ENCODE peak calls at places on chromosomes 5 and 9, in four cellular contexts. One of them, this sample, is unnamed.

GRCh38 chr5:9112520-9113291 is 433.2 kb downstream of the SEMA5A start:
- DNase-seq in cardiac muscle cell: no peak
- DNase-seq in BE2C: no peak
- DNase-seq in fibroblast of lung: peak; percentile 31
- DNase-seq in this sample: no peak

GRCh38 chr5:141680751-141681201 is 1.3 kb downstream of the ARAP3 start:
- DNase-seq in fibroblast of lung: peak; percentile 56
- DNase-seq in BE2C: peak; percentile 80
- DNase-seq in cardiac muscle cell: peak; percentile 74
- DNase-seq in this sample: no peak

GRCh38 chr9:129166962-129167557 is 11.0 kb downstream of the IER5L start:
- DNase-seq in fibroblast of lung: peak; percentile 81
- DNase-seq in cardiac muscle cell: peak; percentile 78
- DNase-seq in BE2C: no peak
- DNase-seq in this sample: no peak

GRCh38 chr5:81402180-81402930 is 8.4 kb upstream of the ACOT12 start:
- DNase-seq in fibroblast of lung: no peak
- DNase-seq in cardiac muscle cell: no peak
- DNase-seq in BE2C: no peak
- DNase-seq in this sample: no peak

GRCh38 chr5:171975262-171975876 is 31.1 kb downstream of the FBXW11 start:
- DNase-seq in cardiac muscle cell: peak; percentile 45
- DNase-seq in BE2C: no peak
- DNase-seq in fibroblast of lung: peak; percentile 80
- DNase-seq in this sample: no peak

GRCh38 chr5:1508679-1509290 is 15.0 kb downstream of the LPCAT1 start:
- DNase-seq in BE2C: peak; percentile 4
- DNase-seq in fibroblast of lung: no peak
- DNase-seq in cardiac muscle cell: no peak
- DNase-seq in this sample: no peak

GRCh38 chr5:142486581-142486980 is 161.8 kb upstream of the SPRY4 start:
- DNase-seq in cardiac muscle cell: peak; percentile 38
- DNase-seq in fibroblast of lung: peak; percentile 82
- DNase-seq in BE2C: no peak
- DNase-seq in this sample: no peak

GRCh38 chr5:32805966-32806626 is 95.0 kb downstream of the NPR3 start:
- DNase-seq in fibroblast of lung: peak; percentile 77
- DNase-seq in BE2C: no peak
- DNase-seq in cardiac muscle cell: peak; percentile 50
- DNase-seq in this sample: no peak

GRCh38 chr9:91817493-91818225 is 132.4 kb downstream of the ROR2 start:
- DNase-seq in BE2C: no peak
- DNase-seq in cardiac muscle cell: peak; percentile 87
- DNase-seq in fibroblast of lung: peak; percentile 60
- DNase-seq in this sample: no peak

GRCh38 chr5:180639287-180639686 is 10.1 kb downstream of the FLT4 start:
- DNase-seq in cardiac muscle cell: no peak
- DNase-seq in BE2C: no peak
- DNase-seq in fibroblast of lung: no peak
- DNase-seq in this sample: no peak

GRCh38 chr5:170319281-170319680 is 21.7 kb upstream of the LCP2 start:
- DNase-seq in cardiac muscle cell: no peak
- DNase-seq in fibroblast of lung: no peak
- DNase-seq in BE2C: no peak
- DNase-seq in this sample: no peak

GRCh38 chr5:109479260-109479860 is 69.6 kb upstream of the PJA2 start:
- DNase-seq in BE2C: no peak
- DNase-seq in fibroblast of lung: peak; percentile 23
- DNase-seq in cardiac muscle cell: peak; percentile 45
- DNase-seq in this sample: no peak

GRCh38 chr5:15021286-15022046 is 149.9 kb upstream of the ANKH start:
- DNase-seq in cardiac muscle cell: peak; percentile 82
- DNase-seq in BE2C: peak; percentile 56
- DNase-seq in fibroblast of lung: peak; percentile 91
- DNase-seq in this sample: no peak

GRCh38 chr5:8695902-8696301 is 827.0 kb downstream of the MTRR start:
- DNase-seq in cardiac muscle cell: no peak
- DNase-seq in BE2C: no peak
- DNase-seq in fibroblast of lung: no peak
- DNase-seq in this sample: no peak

GRCh38 chr5:122701640-122702523 is 73.0 kb upstream of the SNX2 start:
- DNase-seq in fibroblast of lung: no peak
- DNase-seq in cardiac muscle cell: no peak
- DNase-seq in BE2C: no peak
- DNase-seq in this sample: no peak

GRCh38 chr9:78866228-78867132 is 569.6 kb downstream of the PSAT1 start:
- DNase-seq in cardiac muscle cell: peak; percentile 86
- DNase-seq in fibroblast of lung: peak; percentile 98
- DNase-seq in BE2C: no peak
- DNase-seq in this sample: no peak

GRCh38 chr5:147805030-147805454 is 22.5 kb upstream of the JAKMIP2 start:
- DNase-seq in cardiac muscle cell: peak; percentile 15
- DNase-seq in BE2C: no peak
- DNase-seq in fibroblast of lung: no peak
- DNase-seq in this sample: no peak

GRCh38 chr9:9003184-9003583 is 1203.6 kb upstream of the DMAC1 start:
- DNase-seq in fibroblast of lung: peak; percentile 2
- DNase-seq in BE2C: no peak
- DNase-seq in cardiac muscle cell: peak; percentile 5
- DNase-seq in this sample: no peak

GRCh38 chr5:57267796-57268195 is 93.9 kb downstream of the GPBP1 start:
- DNase-seq in BE2C: no peak
- DNase-seq in fibroblast of lung: no peak
- DNase-seq in cardiac muscle cell: no peak
- DNase-seq in this sample: no peak

GRCh38 chr5:176402684-176403083 is 13.7 kb downstream of the CLTB start:
- DNase-seq in BE2C: peak; percentile 34
- DNase-seq in fibroblast of lung: no peak
- DNase-seq in cardiac muscle cell: peak; percentile 23
- DNase-seq in this sample: no peak

GRCh38 chr5:100900142-100900795 is 2.8 kb downstream of the ST8SIA4 start:
- DNase-seq in cardiac muscle cell: peak; percentile 56
- DNase-seq in fibroblast of lung: peak; percentile 51
- DNase-seq in BE2C: peak; percentile 47
- DNase-seq in this sample: no peak

GRCh38 chr5:154437281-154437965 is 8.4 kb upstream of the SAP30L start:
- DNase-seq in fibroblast of lung: no peak
- DNase-seq in cardiac muscle cell: no peak
- DNase-seq in BE2C: no peak
- DNase-seq in this sample: no peak

GRCh38 chr5:78799254-78800017 is 150.9 kb upstream of the LHFPL2 start:
- DNase-seq in cardiac muscle cell: peak; percentile 37
- DNase-seq in fibroblast of lung: peak; percentile 81
- DNase-seq in BE2C: no peak
- DNase-seq in this sample: no peak

GRCh38 chr5:168747987-168748777 is 169.0 kb upstream of the PANK3 start:
- DNase-seq in BE2C: peak; percentile 81
- DNase-seq in cardiac muscle cell: peak; percentile 25
- DNase-seq in fibroblast of lung: no peak
- DNase-seq in this sample: no peak

GRCh38 chr9:130701059-130702022 is 7.8 kb downstream of the EXOSC2 start:
- DNase-seq in fibroblast of lung: peak; percentile 73
- DNase-seq in cardiac muscle cell: peak; percentile 90
- DNase-seq in BE2C: peak; percentile 89
- DNase-seq in this sample: peak; percentile 45

GRCh38 chr5:36724429-36725332 is 118.3 kb downstream of the SLC1A3 start:
- DNase-seq in fibroblast of lung: no peak
- DNase-seq in BE2C: peak; percentile 37
- DNase-seq in cardiac muscle cell: no peak
- DNase-seq in this sample: no peak

GRCh38 chr5:135432113-135432512 is 15.0 kb downstream of the DCANP1 start:
- DNase-seq in cardiac muscle cell: no peak
- DNase-seq in fibroblast of lung: no peak
- DNase-seq in BE2C: no peak
- DNase-seq in this sample: no peak

GRCh38 chr9:30628915-30629564 is 1755.4 kb upstream of the ACO1 start:
- DNase-seq in fibroblast of lung: no peak
- DNase-seq in cardiac muscle cell: no peak
- DNase-seq in BE2C: no peak
- DNase-seq in this sample: no peak

GRCh38 chr9:70408393-70409040 is 5.9 kb downstream of the KLF9 start:
- DNase-seq in fibroblast of lung: peak; percentile 63
- DNase-seq in BE2C: no peak
- DNase-seq in cardiac muscle cell: peak; percentile 47
- DNase-seq in this sample: no peak

GRCh38 chr5:151870820-151871219 is 53.8 kb downstream of the GLRA1 start:
- DNase-seq in fibroblast of lung: peak; percentile 74
- DNase-seq in cardiac muscle cell: peak; percentile 44
- DNase-seq in BE2C: no peak
- DNase-seq in this sample: no peak

GRCh38 chr9:93061791-93062299 is 3.3 kb downstream of the SUSD3 start:
- DNase-seq in BE2C: no peak
- DNase-seq in cardiac muscle cell: no peak
- DNase-seq in fibroblast of lung: no peak
- DNase-seq in this sample: no peak

GRCh38 chr5:89991592-89991991 is 418.0 kb downstream of the CETN3 start:
- DNase-seq in cardiac muscle cell: no peak
- DNase-seq in BE2C: no peak
- DNase-seq in fibroblast of lung: no peak
- DNase-seq in this sample: no peak

GRCh38 chr9:135341612-135342169 is 137.9 kb upstream of the PPP1R26 start:
- DNase-seq in cardiac muscle cell: no peak
- DNase-seq in fibroblast of lung: no peak
- DNase-seq in BE2C: no peak
- DNase-seq in this sample: no peak

GRCh38 chr5:168681556-168682183 is 102.5 kb upstream of the PANK3 start:
- DNase-seq in cardiac muscle cell: peak; percentile 80
- DNase-seq in fibroblast of lung: peak; percentile 66
- DNase-seq in BE2C: no peak
- DNase-seq in this sample: no peak

GRCh38 chr5:68395302-68395701 is 179.7 kb downstream of the PIK3R1 start:
- DNase-seq in BE2C: no peak
- DNase-seq in fibroblast of lung: no peak
- DNase-seq in cardiac muscle cell: no peak
- DNase-seq in this sample: no peak

DNA sequence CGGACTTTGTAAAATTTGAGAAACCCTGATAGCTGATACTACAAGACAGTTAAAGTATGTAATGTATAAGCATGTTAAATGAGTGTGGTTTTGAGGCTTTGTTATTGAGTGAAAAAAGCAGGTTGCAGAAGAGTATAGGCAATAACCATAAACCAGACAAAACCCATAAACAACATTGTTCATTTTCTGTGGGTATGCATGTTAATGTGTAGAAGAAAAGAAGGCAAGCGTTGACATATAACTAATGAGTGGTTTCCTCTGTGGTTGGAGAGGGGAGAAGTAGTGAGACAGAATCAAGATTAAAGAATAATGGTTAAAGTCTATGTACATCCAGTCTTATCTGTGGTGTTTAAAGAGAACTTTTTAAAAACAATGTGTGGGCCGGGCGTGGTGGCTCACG is 26.2 kb downstream of the RAD23B start:
- DNase-seq in BE2C: no peak
- DNase-seq in cardiac muscle cell: peak; percentile 24
- DNase-seq in fibroblast of lung: peak; percentile 89
- DNase-seq in this sample: no peak
- H3K36me3 ChIP-seq in BE2C: peaks cover 87% of the 10 kb centered on the region
- H3K36me3 ChIP-seq in cardiac muscle cell: peaks cover 50% of the 10 kb centered on the region
- H3K36me3 ChIP-seq in fibroblast of lung: peaks cover 22% of the 10 kb centered on the region
- H3K36me3 ChIP-seq in this sample: peaks cover 38% of the 10 kb centered on the region

DNA sequence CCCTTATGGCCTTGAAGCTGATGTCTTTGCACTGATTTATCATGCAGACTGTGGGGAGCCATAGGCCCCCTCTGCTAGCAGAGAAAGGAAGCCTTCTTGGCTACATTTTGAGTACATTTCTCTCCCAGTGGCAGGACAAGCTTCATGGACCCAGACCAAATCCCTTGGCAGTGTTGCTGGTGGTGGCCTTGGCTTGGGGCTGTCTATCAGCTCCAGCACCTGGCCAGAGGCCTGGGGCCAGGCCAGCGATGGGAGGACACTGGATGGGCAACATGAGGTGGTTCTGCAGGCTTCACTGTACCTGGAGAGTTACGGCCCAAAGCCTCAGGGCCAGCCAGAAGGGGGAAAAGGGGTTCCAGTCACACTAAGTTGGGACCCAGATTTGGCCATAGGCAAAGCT is 177.9 kb downstream of the SEMA6A start:
- DNase-seq in cardiac muscle cell: no peak
- DNase-seq in fibroblast of lung: no peak
- DNase-seq in BE2C: no peak
- DNase-seq in this sample: no peak
- H3K36me3 ChIP-seq in cardiac muscle cell: no peaks in the 10 kb centered on the region
- H3K36me3 ChIP-seq in fibroblast of lung: no peaks in the 10 kb centered on the region
- H3K36me3 ChIP-seq in BE2C: no peaks in the 10 kb centered on the region
- H3K36me3 ChIP-seq in this sample: no peaks in the 10 kb centered on the region

GRCh38 chr9:134031071-134031470 is 5.8 kb downstream of the BRD3OS start:
- DNase-seq in fibroblast of lung: no peak
- DNase-seq in cardiac muscle cell: no peak
- DNase-seq in BE2C: no peak
- DNase-seq in this sample: no peak
- H3K36me3 ChIP-seq in fibroblast of lung: peaks cover 29% of the 10 kb centered on the region
- H3K36me3 ChIP-seq in cardiac muscle cell: peaks cover 37% of the 10 kb centered on the region
- H3K36me3 ChIP-seq in BE2C: peaks cover 53% of the 10 kb centered on the region
- H3K36me3 ChIP-seq in this sample: peaks cover 40% of the 10 kb centered on the region

DNA sequence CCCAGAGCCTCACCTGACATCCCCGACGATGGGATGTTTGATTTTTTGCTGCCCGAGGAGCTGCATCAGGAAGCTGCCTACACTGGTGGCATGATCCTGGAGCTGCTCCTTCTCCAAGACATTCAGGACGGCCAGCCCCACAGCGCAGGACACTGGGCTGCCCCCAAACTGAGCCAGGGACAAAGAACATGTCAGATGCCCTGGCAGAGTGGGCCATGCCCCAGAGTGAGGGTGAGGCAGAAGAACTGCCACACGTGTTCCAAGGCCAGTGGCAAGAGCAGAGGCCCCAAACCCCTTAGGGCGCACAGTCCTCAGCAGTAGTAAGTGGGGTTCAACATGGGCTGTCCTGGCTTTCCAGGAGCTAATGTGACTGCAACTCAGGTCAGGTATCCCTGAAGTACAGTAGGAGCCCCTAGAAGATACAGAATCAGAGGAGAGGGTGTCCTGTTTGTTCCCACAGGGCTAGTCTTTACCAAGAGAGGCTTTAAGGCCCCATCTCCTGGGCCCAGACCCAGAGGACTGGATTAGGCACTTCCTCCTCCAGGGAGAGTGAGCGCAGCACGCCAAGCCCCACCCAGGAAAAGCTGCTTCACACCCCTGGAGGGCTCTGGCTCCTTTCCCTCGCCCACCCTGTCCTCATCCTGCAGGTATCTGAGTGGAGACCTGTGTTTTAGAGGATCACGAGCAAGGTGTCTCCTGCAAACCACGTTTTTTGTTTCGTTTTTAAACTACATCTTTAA is 11.1 kb downstream of the HNRNPAB start:
- DNase-seq in fibroblast of lung: no peak
- DNase-seq in BE2C: no peak
- DNase-seq in cardiac muscle cell: no peak
- DNase-seq in this sample: no peak
- H3K36me3 ChIP-seq in fibroblast of lung: peaks cover 30% of the 10 kb centered on the region
- H3K36me3 ChIP-seq in BE2C: peaks cover 76% of the 10 kb centered on the region
- H3K36me3 ChIP-seq in cardiac muscle cell: peaks cover 58% of the 10 kb centered on the region
- H3K36me3 ChIP-seq in this sample: peaks cover 54% of the 10 kb centered on the region